ENCODE peak calls at places on chromosomes 16 and 17, in eight cellular contexts. W, T, J, I, N, O, F and X are unnamed samples.
A peak's percentile ranks its signal among the peaks of the same experiment; 100 is the strongest.

GRCh38 chr16:21071741-21072140 is 78.9 kb downstream of the DNAH3 start:
- DNase-seq in F (no peak), N (no peak), J (no peak), O (no peak), W (no peak), T (no peak), I (no peak), X (no peak)

GRCh38 chr17:32755045-32755805 is 121.7 kb downstream of the MYO1D start:
- DNase-seq in F (peak; percentile 81), W (peak; percentile 86), I (peak; percentile 62), J (peak; percentile 66), T (no peak), N (peak; percentile 78), O (peak; percentile 53), X (peak; percentile 71)

GRCh38 chr16:17414421-17414820 is 56.3 kb downstream of the XYLT1 start:
- DNase-seq in O (no peak), W (no peak), I (no peak), F (no peak), T (no peak), J (no peak), N (no peak), X (no peak)

GRCh38 chr16:18809165-18809564 is 7.8 kb upstream of the ARL6IP1 start:
- DNase-seq in J (no peak), W (no peak), F (no peak), T (no peak), O (no peak), I (no peak), N (no peak), X (no peak)

GRCh38 chr17:43983515-43984411 is 20.7 kb upstream of the NAGS start:
- DNase-seq in F (no peak), T (no peak), J (peak; percentile 72), I (no peak), O (peak; percentile 80), W (no peak), N (no peak), X (peak; percentile 54)

GRCh38 chr16:81313731-81314602 is 795 bp upstream of the GAN start:
- DNase-seq in T (no peak), W (peak; percentile 14), I (peak; percentile 53), O (peak; percentile 94), J (peak; percentile 43), N (peak; percentile 18), F (peak; percentile 12), X (peak; percentile 15)

GRCh38 chr17:79778504-79779087 is 648 bp downstream of the CBX2 start:
- DNase-seq in O (peak; percentile 75), J (peak; percentile 87), W (no peak), T (no peak), I (no peak), F (no peak), N (no peak), X (no peak)

GRCh38 chr16:48408688-48409087 is 23.5 kb upstream of the SIAH1 start:
- DNase-seq in N (peak; percentile 45), W (peak; percentile 78), I (peak; percentile 71), F (peak; percentile 80), T (no peak), O (no peak), J (no peak), X (no peak)

GRCh38 chr16:88782454-88783390 is 2.3 kb downstream of the PIEZO1 start:
- DNase-seq in O (no peak), N (peak; percentile 70), W (no peak), T (peak; percentile 80), I (peak; percentile 71), J (no peak), F (peak; percentile 40), X (peak; percentile 94)

GRCh38 chr17:71828182-71828596 is 292.6 kb upstream of the SOX9 start:
- DNase-seq in J (peak; percentile 58), F (peak; percentile 21), O (peak; percentile 97), T (no peak), W (no peak), I (peak; percentile 83), N (no peak), X (peak; percentile 4)

GRCh38 chr17:48540213-48540612 is 4.7 kb downstream of the HOXB2 start:
- DNase-seq in I (no peak), O (peak; percentile 21), N (no peak), T (no peak), W (no peak), J (no peak), F (no peak), X (no peak)

GRCh38 chr17:71252446-71252845 is 868.4 kb upstream of the SOX9 start:
- DNase-seq in F (no peak), N (no peak), O (no peak), J (no peak), T (no peak), W (no peak), I (no peak), X (no peak)

GRCh38 chr17:50594040-50594618 is 33.6 kb downstream of the CACNA1G start:
- DNase-seq in W (no peak), I (no peak), J (peak; percentile 66), T (no peak), F (no peak), O (no peak), N (no peak), X (no peak)

GRCh38 chr17:2863204-2863603 is 67.0 kb downstream of the RAP1GAP2 start:
- DNase-seq in O (no peak), W (no peak), N (no peak), T (no peak), F (no peak), I (no peak), J (no peak), X (no peak)
- TF ChIP-seq CTCF in O (no peak), W (no peak), N (no peak), T (no peak), F (no peak), I (no peak), J (no peak), X (no peak)

GRCh38 chr16:23579371-23579770 is 16.7 kb downstream of the NDUFAB1 start:
- DNase-seq in W (no peak), O (no peak), T (no peak), N (no peak), F (no peak), I (peak; percentile 5), J (no peak), X (no peak)

GRCh38 chr16:23580391-23580790 is 15.7 kb downstream of the NDUFAB1 start:
- DNase-seq in F (no peak), W (no peak), I (no peak), N (no peak), O (no peak), T (no peak), J (no peak), X (no peak)

GRCh38 chr16:23575834-23576233 is 18.3 kb downstream of the UBFD1 start:
- DNase-seq in T (no peak), F (no peak), J (no peak), O (peak; percentile 20), I (no peak), W (no peak), N (no peak), X (no peak)

GRCh38 chr16:23577493-23577892 is 18.6 kb downstream of the NDUFAB1 start:
- DNase-seq in T (no peak), N (no peak), I (no peak), J (no peak), W (no peak), O (no peak), F (no peak), X (no peak)

GRCh38 chr16:23578096-23578830 is 17.9 kb downstream of the NDUFAB1 start:
- DNase-seq in F (peak; percentile 80), I (peak; percentile 30), W (peak; percentile 86), J (no peak), T (no peak), O (no peak), N (peak; percentile 72), X (peak; percentile 50)
- H3K4me3 ChIP-seq in F (no peak overlapping the region), I (no peak overlapping the region), W (no peak overlapping the region), J (no peak overlapping the region), T (no peak overlapping the region), O (no peak overlapping the region), N (no peak overlapping the region), X (no peak overlapping the region)

DNA sequence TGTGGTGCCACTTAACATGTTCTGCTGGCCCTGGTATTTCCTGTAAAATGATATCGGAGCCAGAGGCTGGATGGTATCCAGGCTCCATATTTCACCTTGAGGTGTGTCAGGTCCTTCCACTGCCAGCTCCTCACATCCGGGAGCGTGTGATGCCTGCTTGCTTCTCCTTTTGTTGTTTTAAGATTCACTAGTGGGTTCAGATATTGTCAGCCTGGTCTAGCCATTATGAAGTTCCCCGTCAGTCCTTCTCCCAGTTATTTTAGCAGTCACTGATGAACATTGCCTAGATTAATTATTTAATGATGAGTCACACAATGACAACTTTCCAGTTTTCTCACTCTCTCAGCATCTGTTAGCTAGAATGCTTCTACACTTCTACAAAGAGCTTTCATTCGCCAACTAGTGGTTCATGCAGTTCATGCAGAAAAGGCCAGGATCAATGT is 11.3 kb downstream of the DNAAF1 start:
- DNase-seq in J (no peak), N (no peak), O (no peak), T (no peak), I (peak; percentile 29), W (no peak), F (peak; percentile 29), X (peak; percentile 32)
- TF ChIP-seq CTCF in J (no peak), N (peak; percentile 23), O (peak; percentile 9), T (no peak), I (peak; percentile 34), W (peak; percentile 10), F (no peak), X (peak; percentile 31)

DNA sequence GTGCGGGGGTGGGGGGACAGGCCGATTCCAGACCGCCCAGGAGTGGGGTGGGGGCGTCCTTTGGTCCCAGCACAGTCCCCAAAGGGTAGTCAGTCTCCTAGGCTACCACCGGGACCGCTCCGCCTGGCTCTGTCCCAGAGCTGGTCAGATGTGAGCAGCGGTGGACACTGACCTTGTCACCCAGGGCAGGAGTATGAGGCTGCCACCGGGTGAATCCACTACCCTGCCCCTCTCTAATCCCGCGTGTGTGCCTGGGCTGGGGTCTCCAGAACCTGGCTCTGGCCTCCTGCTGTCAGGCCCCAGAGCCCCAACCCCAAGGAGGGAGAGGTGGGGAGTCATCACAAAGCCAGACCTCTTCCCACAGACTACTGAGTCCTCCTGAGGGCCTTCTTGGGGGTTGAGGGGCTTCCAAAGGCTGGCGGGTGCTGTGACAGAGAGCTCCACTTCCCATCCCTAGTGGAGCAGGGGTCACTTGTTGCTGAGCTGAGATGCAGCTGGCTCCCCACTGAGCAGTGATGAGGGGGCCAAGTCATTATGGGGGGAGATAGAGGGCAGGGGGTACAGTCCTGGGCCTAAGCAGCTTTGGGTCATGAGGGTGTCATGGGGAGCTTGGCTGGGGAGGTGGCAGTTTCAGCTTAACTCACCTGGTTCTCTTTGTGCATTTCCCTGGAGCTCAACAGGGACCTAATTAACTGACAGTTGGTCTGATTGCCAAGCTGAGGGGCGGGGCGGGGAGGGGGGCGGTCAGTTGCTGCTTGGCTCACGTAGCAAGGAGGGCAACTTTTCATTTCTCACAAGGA is 1.2 kb downstream of the PPP1R1B start:
- DNase-seq in F (no peak), J (no peak), I (no peak), O (peak; percentile 38), T (no peak), W (no peak), N (no peak), X (no peak)
- H3K4me3 ChIP-seq in F (no peak overlapping the region), J (no peak overlapping the region), I (no peak overlapping the region), O (peak overlapping the region; percentile 91), T (no peak overlapping the region), W (no peak overlapping the region), N (no peak overlapping the region), X (no peak overlapping the region)

DNA sequence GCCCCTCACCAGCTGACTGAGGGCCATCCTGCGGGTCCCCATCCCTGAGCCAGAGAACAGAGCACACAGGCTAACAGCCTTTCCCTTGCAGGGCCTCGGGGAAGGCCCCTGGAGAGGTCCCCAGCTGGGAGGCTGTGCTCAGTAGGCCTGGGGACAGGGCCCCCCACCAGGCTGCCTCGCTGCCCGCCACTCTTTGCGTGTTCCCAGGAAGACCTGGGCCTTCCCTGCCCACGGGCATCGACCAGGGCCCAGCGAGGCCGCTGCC is 785 bp downstream of the HID1 start:
- DNase-seq in O (no peak), N (no peak), W (no peak), F (no peak), J (no peak), I (no peak), T (no peak), X (no peak)
- TF ChIP-seq CTCF in O (no peak), N (no peak), W (no peak), F (no peak), J (no peak), I (no peak), T (no peak), X (no peak)